ENCODE peak calls at places on chromosomes 2 and 18, in nine cellular contexts. W is HCT116, P is SK-N-SH, K is OCI-LY7, F is PC-3, H is GM23338, M is MM.1S, X is GM23248, T is neural progenitor cell. D is an unnamed sample.

GRCh38 chr18:715626-716025 is 3.2 kb upstream of the ENOSF1 start:
- DNase-seq in K (no peak), P (no peak), H (no peak), T (no peak), X (peak; percentile 86), F (peak; percentile 71), M (no peak), W (no peak), D (no peak)

GRCh38 chr18:3530807-3531206 is 80.8 kb downstream of the TGIF1 start:
- DNase-seq in M (no peak), T (no peak), W (no peak), P (peak; percentile 74), H (no peak), K (no peak), F (no peak), X (no peak), D (no peak)

GRCh38 chr18:37561986-37562385 is 3.6 kb downstream of the CELF4 start:
- DNase-seq in T (no peak), W (no peak), P (no peak), X (no peak), F (no peak), K (no peak), M (no peak), H (no peak), D (no peak)

GRCh38 chr2:16708173-16708572 is 42.5 kb upstream of the CYRIA start:
- DNase-seq in F (no peak), W (no peak), M (no peak), P (no peak), T (no peak), K (no peak), H (no peak), X (no peak), D (no peak)

GRCh38 chr2:18703555-18703954 is 114.2 kb upstream of the NT5C1B start:
- DNase-seq in X (no peak), F (no peak), T (no peak), H (no peak), W (no peak), P (no peak), K (no peak), M (no peak), D (no peak)

GRCh38 chr2:11405599-11406491 is 60.1 kb downstream of the E2F6 start:
- DNase-seq in M (no peak), H (no peak), W (no peak), P (peak; percentile 47), T (no peak), X (no peak), F (no peak), K (no peak), D (no peak)

GRCh38 chr2:182716665-182716990 is 571 bp downstream of the DNAJC10 start:
- DNase-seq in T (no peak), P (no peak), K (no peak), F (peak; percentile 31), X (no peak), M (peak; percentile 50), H (no peak), W (no peak), D (peak; percentile 40)

GRCh38 chr18:77377813-77378212 is 128.2 kb downstream of the GALR1 start:
- DNase-seq in W (no peak), F (no peak), M (no peak), H (no peak), T (no peak), P (no peak), K (no peak), X (no peak), D (no peak)

GRCh38 chr2:175880-176800 is 87.7 kb downstream of the SH3YL1 start:
- DNase-seq in P (no peak), W (no peak), X (peak; percentile 75), H (no peak), F (no peak), T (no peak), K (no peak), M (no peak), D (peak; percentile 33)

GRCh38 chr2:172119089-172119488 is 16.4 kb upstream of the DLX2 start:
- DNase-seq in M (no peak), H (no peak), T (no peak), F (peak; percentile 93), K (no peak), W (no peak), X (peak; percentile 80), P (no peak), D (no peak)

GRCh38 chr18:27413495-27414401 is 228.6 kb upstream of the CHST9 start:
- DNase-seq in P (no peak), X (peak; percentile 64), H (no peak), K (no peak), F (peak; percentile 96), T (no peak), W (no peak), M (no peak), D (peak; percentile 19)

GRCh38 chr2:28558918-28559317 is 63.1 kb downstream of the PLB1 start:
- DNase-seq in F (no peak), P (no peak), W (no peak), T (no peak), X (no peak), M (no peak), K (no peak), H (no peak), D (no peak)

GRCh38 chr2:11842324-11842723 is 95.9 kb downstream of the LPIN1 start:
- DNase-seq in F (no peak), P (no peak), K (no peak), X (no peak), W (no peak), H (no peak), T (no peak), M (no peak), D (no peak)

DNA sequence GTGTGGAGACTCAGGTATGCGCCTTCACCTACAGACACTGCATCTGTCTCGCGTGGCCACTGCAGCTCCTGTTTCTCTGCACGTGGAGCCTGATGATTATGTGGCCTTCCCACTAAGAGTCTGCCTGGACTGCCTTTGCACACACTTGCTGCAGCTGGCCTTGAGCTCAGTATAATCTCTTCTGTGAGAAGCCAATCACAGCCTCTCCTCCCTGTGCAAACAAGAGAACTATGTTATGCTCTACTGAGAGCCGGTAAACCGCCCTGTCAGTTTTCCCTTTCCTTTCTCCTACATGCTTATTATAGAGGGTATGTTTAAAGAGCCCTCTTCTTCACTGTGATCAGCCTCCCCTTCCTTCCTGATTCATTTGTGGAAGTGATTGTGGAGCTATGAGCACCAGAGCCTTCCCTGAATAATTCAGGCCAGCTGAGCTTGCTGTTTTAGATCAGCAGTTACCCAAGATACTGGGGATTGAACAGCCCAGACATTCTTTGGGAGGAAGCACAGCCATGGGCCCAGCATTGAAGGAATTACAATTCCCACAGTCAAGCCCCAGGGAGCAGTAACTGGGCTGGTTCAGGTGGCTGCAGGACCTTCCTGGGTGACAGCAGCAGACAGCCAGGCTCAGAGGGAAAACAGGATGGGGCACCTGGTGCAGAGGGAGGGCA is 3.7 kb upstream of the TGFA start:
- DNase-seq in M (no peak), H (no peak), F (peak; percentile 52), K (no peak), X (no peak), T (no peak), W (no peak), P (no peak), D (peak; percentile 74)
- H3K4me2 ChIP-seq in M (no peak overlapping the region), H (no peak overlapping the region), F (peak overlapping the region; percentile 56), K (no peak overlapping the region), X (no peak overlapping the region), T (no peak overlapping the region), W (no peak overlapping the region), P (no peak overlapping the region), D (peak overlapping the region; percentile 54)

DNA sequence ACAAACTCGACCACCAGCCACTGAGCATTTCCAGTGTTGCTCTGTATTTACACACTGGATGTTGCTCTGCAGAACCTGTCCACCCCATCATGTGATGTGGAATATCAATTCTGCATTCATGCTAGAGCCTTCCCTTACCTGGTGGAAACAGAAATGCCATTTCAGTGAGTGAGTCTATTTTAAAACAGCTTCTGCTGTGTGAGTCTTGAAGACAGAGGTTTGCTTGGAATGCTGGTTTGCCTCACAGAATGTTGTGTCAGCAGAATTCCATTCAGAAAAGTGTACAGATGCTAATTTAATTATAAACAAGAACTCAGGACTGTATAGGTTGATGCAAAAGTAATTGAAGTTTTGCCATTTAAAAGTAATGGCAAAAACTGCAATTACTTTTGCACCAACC is 118.3 kb downstream of the MAP3K20 start:
- DNase-seq in P (no peak), F (no peak), T (peak; percentile 13), M (no peak), W (no peak), K (no peak), X (peak; percentile 54), H (peak; percentile 41), D (no peak)
- TF ChIP-seq EZH2phosphoT487 in P (no peak), F (no peak), T (no peak), M (no peak), W (no peak), K (no peak), X (no peak), H (no peak), D (no peak)

GRCh38 chr18:13612111-13612997 is 114.0 kb downstream of the FAM210A start:
- DNase-seq in H (no peak), F (no peak), T (no peak), X (peak; percentile 21), M (peak; percentile 96), W (no peak), K (peak; percentile 96), P (peak; percentile 67), D (no peak)

GRCh38 chr18:13614318-13614643 is 112.1 kb downstream of the FAM210A start:
- DNase-seq in T (no peak), K (peak; percentile 75), P (no peak), F (no peak), X (no peak), W (no peak), M (no peak), H (no peak), D (no peak)

GRCh38 chr18:13614701-13615288 is 111.6 kb downstream of the FAM210A start:
- DNase-seq in P (no peak), K (peak; percentile 67), X (no peak), T (no peak), W (no peak), H (no peak), M (no peak), F (no peak), D (no peak)

GRCh38 chr18:13613099-13613498 is 113.3 kb downstream of the FAM210A start:
- DNase-seq in M (no peak), P (no peak), X (no peak), K (peak; percentile 24), F (no peak), W (no peak), H (no peak), T (no peak), D (no peak)

GRCh38 chr18:13613591-13614317 is 112.6 kb downstream of the FAM210A start:
- DNase-seq in K (peak; percentile 88), M (peak; percentile 45), T (no peak), H (no peak), W (no peak), P (no peak), F (no peak), X (no peak), D (no peak)
- H3K27ac ChIP-seq in K (peak overlapping the region; percentile 98), M (peak overlapping the region; percentile 97), T (no peak overlapping the region), H (no peak overlapping the region), W (no peak overlapping the region), P (no peak overlapping the region), F (no peak overlapping the region), X (no peak overlapping the region), D (no peak overlapping the region)

DNA sequence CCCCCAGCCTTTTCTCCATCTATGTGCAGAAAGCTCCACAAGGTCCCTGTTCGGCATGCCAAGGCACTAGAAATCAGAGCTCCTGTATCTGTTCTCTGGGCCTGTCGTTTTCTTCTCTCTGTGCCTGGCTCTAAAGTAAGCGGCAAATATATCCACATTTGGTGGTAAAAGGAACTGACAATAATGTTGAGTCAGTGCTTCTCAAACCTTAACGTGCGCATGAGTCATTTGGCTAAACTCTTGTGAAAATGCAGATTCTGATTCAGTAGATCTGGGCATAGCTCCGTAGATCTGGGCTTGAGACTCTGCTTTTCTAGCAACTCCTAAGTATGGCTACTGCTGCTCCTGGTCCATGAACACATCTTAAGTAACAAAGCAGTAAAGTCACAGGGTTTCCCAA is 16.5 kb upstream of the ACSL3 start:
- DNase-seq in X (peak; percentile 97), T (no peak), W (peak; percentile 32), P (no peak), K (no peak), M (no peak), H (no peak), F (peak; percentile 95), D (no peak)
- H3K4me2 ChIP-seq in X (peak overlapping the region; percentile 82), T (no peak overlapping the region), W (peak overlapping the region; percentile 59), P (peak overlapping the region; percentile 66), K (no peak overlapping the region), M (no peak overlapping the region), H (no peak overlapping the region), F (peak overlapping the region; percentile 81), D (no peak overlapping the region)

D was measured in hepatocyte.